ENCODE peak calls at places on chromosomes 6 and 20, in five cellular contexts. K, J, R, H and O are unnamed samples.

GRCh38 chr6:169587992-169588391 is 113.8 kb downstream of the WDR27 start:
- DNase-seq in K (no peak), J (no peak), R (no peak), H (no peak), O (peak)

GRCh38 chr6:3061501-3061941 is 6.8 kb upstream of the RIPK1 start:
- DNase-seq in K (no peak), J (no peak), R (no peak), H (no peak), O (no peak)

GRCh38 chr6:20266851-20267608 is 54.8 kb upstream of the MBOAT1 start:
- DNase-seq in K (no peak), J (peak), R (no peak), H (no peak), O (no peak)

GRCh38 chr6:156694679-156695078 is 82.5 kb upstream of the ARID1B start:
- DNase-seq in K (no peak), J (no peak), R (no peak), H (no peak), O (no peak)

GRCh38 chr6:116096979-116097816 is 3.5 kb upstream of the NT5DC1 start:
- DNase-seq in K (no peak), J (no peak), R (no peak), H (no peak), O (no peak)

GRCh38 chr20:43658068-43658722 is 8.7 kb upstream of the MYBL2 start:
- DNase-seq in K (peak), J (no peak), R (no peak), H (peak), O (no peak)

GRCh38 chr6:4377635-4378034 is 242.3 kb upstream of the ECI2 start:
- DNase-seq in K (no peak), J (no peak), R (no peak), H (no peak), O (no peak)

GRCh38 chr6:77373955-77374354 is 89.3 kb downstream of the HTR1B start:
- DNase-seq in K (no peak), J (no peak), R (no peak), H (no peak), O (no peak)

GRCh38 chr20:33858666-33859065 is 47.5 kb downstream of the CHMP4B start:
- DNase-seq in K (no peak), J (no peak), R (no peak), H (no peak), O (no peak)

GRCh38 chr6:16239798-16240123 is 1.4 kb downstream of the GMPR start:
- DNase-seq in K (peak), J (no peak), R (no peak), H (peak), O (no peak)

GRCh38 chr6:6764764-6765434 is 176.4 kb downstream of the LY86 start:
- DNase-seq in K (no peak), J (no peak), R (no peak), H (no peak), O (no peak)

GRCh38 chr6:44297063-44298038 is 15.8 kb downstream of the AARS2 start:
- DNase-seq in K (no peak), J (no peak), R (peak), H (peak), O (no peak)

GRCh38 chr6:134925800-134926199 is 24.1 kb downstream of the ALDH8A1 start:
- DNase-seq in K (no peak), J (no peak), R (no peak), H (peak), O (no peak)

GRCh38 chr6:157047328-157047727 is 270.1 kb downstream of the ARID1B start:
- DNase-seq in K (no peak), J (no peak), R (no peak), H (no peak), O (no peak)

GRCh38 chr20:17835240-17835940 is 133.2 kb downstream of the SNX5 start:
- DNase-seq in K (no peak), J (no peak), R (no peak), H (no peak), O (no peak)

GRCh38 chr20:47097691-47098622 is 203.3 kb downstream of the EYA2 start:
- DNase-seq in K (no peak), J (no peak), R (no peak), H (no peak), O (no peak)

GRCh38 chr20:63295018-63295417 is 2.0 kb downstream of the COL20A1 start:
- DNase-seq in K (no peak), J (no peak), R (no peak), H (no peak), O (no peak)

GRCh38 chr6:129141499-129141898 is 258.6 kb downstream of the LAMA2 start:
- DNase-seq in K (no peak), J (no peak), R (no peak), H (no peak), O (no peak)

GRCh38 chr6:63527658-63528514 is 44.4 kb upstream of the LOC128125822 start:
- DNase-seq in K (peak), J (no peak), R (no peak), H (no peak), O (no peak)

GRCh38 chr6:138087549-138087948 is 19.7 kb downstream of the PERP start:
- DNase-seq in K (peak), J (no peak), R (no peak), H (peak), O (no peak)

GRCh38 chr20:5261763-5262162 is 55.0 kb downstream of the PROKR2 start:
- DNase-seq in K (no peak), J (no peak), R (no peak), H (no peak), O (no peak)
- TF ChIP-seq POLR2AphosphoS5 in K (no peak), J (no peak), R (no peak), H (no peak), O (no peak)

DNA sequence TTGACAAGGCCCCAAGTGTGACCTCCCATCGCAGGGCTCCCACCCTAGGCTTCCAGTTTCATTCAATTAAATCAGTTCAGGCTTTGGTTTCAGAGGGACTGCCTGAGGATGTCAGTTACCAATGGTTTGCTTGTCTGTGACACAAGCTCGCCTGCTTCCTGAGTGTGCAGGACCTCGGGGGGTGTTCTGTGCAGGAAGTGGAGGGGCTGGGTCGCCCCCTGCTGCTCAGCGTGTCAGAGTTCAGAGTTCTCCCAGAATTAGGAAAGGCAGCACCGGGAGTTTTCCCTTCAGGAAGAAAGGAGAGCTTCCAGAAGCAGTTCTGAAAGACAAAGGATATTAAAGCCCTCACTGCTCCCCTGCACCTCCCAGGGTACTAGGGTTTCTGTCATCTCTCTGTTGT is 50.8 kb upstream of the TGM3 start:
- DNase-seq in K (no peak), J (no peak), R (no peak), H (peak), O (no peak)
- TF ChIP-seq EZH2 in K (no peak), J (no peak), R (no peak), H (no peak), O (no peak)

DNA sequence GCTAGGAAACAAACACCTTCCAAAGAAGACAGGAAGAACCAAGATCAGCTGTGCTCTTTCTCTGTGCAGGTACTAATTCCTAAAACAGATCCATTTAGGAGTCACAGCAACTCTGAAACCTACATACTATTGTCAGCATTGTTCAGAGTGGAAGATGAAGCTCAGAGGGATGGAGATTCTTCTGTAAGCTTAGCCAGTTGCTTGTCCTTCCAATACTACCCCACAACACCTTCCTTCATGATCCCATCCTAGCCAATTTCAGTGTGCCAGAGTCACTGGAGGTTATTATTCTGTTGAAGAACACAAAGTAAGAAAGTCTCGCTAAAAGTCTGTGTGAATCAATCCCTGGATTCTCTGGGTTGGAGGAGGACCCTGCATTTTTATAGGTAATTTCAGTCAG is 2.3 kb downstream of the POPDC3 start:
- DNase-seq in K (no peak), J (no peak), R (no peak), H (no peak), O (no peak)
- TF ChIP-seq POLR2AphosphoS5 in K (no peak), J (no peak), R (no peak), H (no peak), O (no peak)

GRCh38 chr20:34954905-34955231 is 738 bp downstream of the GSS start:
- DNase-seq in K (peak), J (no peak), R (no peak), H (peak), O (no peak)
- TF ChIP-seq EZH2 in K (no peak), J (no peak), R (no peak), H (no peak), O (no peak)

DNA sequence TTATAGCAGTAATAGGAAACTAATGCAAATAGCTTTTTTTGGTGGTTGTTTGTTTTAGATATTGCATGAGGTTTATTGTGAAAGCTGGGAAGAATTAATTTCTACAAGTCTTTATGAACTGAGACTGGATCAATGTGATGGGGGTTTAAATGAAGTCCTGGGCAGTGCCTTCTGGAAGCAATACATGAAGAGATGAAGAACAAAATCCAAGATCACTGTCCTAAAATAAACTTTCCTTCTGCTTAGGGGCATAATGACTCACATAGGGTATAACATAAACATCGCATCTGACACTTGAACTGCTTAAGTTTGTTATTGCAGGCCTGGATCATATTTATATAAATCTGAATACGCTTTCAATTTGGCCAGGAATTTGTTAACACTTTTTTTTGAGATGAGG is 20.9 kb upstream of the SHLD1 start:
- DNase-seq in K (no peak), J (no peak), R (no peak), H (no peak), O (no peak)
- TF ChIP-seq POLR2AphosphoS5 in K (no peak), J (no peak), R (no peak), H (no peak), O (no peak)

GRCh38 chr6:37971711-37972410 is 152.3 kb downstream of the ZFAND3 start:
- DNase-seq in K (no peak), J (no peak), R (no peak), H (no peak), O (peak)
- TF ChIP-seq EZH2 in K (no peak), J (no peak), R (no peak), H (no peak), O (no peak)

GRCh38 chr6:32576261-32576660 is 13.4 kb downstream of the HLA-DRB1 start:
- DNase-seq in K (no peak), J (no peak), R (no peak), H (no peak), O (no peak)
- TF ChIP-seq POLR2AphosphoS5 in K (no peak), J (peak), R (no peak), H (no peak), O (no peak)